ENCODE peak calls at places on chromosomes 13 and 19, in eight cellular contexts. B is stomach, F is heart right ventricle, H is Panc1, P is osteoblast, V is body of pancreas, E is transverse colon, O is HCT116. J is an unnamed sample. For H3K4me1, the result is how much of the 10 kb centered on the place peaks cover.

GRCh38 chr13:76025392-76025791 is 389.3 kb downstream of the LMO7 start:
- DNase-seq in H (no peak), F (no peak), P (no peak), O (no peak), E (no peak), V (no peak), B (no peak), J (no peak)

GRCh38 chr19:35793381-35794165 is 18.2 kb downstream of the ARHGAP33 start:
- DNase-seq in E (no peak), F (no peak), P (peak), O (no peak), V (no peak), H (no peak), B (peak), J (no peak)

GRCh38 chr19:55857149-55857548 is 20.8 kb downstream of the NLRP4 start:
- DNase-seq in F (no peak), V (no peak), E (no peak), O (no peak), B (no peak), H (no peak), P (no peak), J (no peak)

GRCh38 chr19:54206831-54207177 is 6.1 kb downstream of the RPS9 start:
- DNase-seq in F (no peak), V (no peak), B (no peak), P (no peak), E (no peak), O (no peak), H (no peak), J (no peak)

GRCh38 chr19:35167251-35168119 is 12.9 kb downstream of the FXYD5 start:
- DNase-seq in F (no peak), H (no peak), P (peak), V (no peak), O (no peak), B (no peak), E (no peak), J (no peak)

GRCh38 chr19:50705422-50706019 is 14.1 kb downstream of the SHANK1 start:
- DNase-seq in V (no peak), E (no peak), O (peak), P (peak), B (no peak), H (peak), F (no peak), J (no peak)

GRCh38 chr13:66518068-66518467 is 712.1 kb downstream of the PCDH9 start:
- DNase-seq in E (no peak), V (no peak), O (no peak), F (no peak), B (no peak), P (no peak), H (no peak), J (no peak)

GRCh38 chr13:40981361-40981760 is 37.8 kb downstream of the ELF1 start:
- DNase-seq in E (no peak), V (no peak), O (no peak), F (no peak), B (no peak), H (no peak), P (no peak), J (no peak)

GRCh38 chr13:79776538-79776937 is 295.6 kb downstream of the NDFIP2 start:
- DNase-seq in E (peak), V (no peak), H (no peak), F (no peak), B (no peak), P (no peak), O (no peak), J (no peak)

GRCh38 chr19:35774274-35775045 is 904 bp upstream of the ARHGAP33 start:
- DNase-seq in F (no peak), B (no peak), V (no peak), P (peak), E (no peak), O (no peak), H (no peak), J (no peak)

GRCh38 chr13:100674363-100674847 is at the start of gene TMTC4:
- DNase-seq in E (peak), P (no peak), H (no peak), B (no peak), O (no peak), V (no peak), F (no peak), J (no peak)

GRCh38 chr19:10823690-10824089 is 12.3 kb downstream of the TMED1 start:
- DNase-seq in V (no peak), O (no peak), P (no peak), H (no peak), B (no peak), F (no peak), E (no peak), J (no peak)

GRCh38 chr19:2233601-2234280 is 2.4 kb downstream of the PLEKHJ1 start:
- DNase-seq in B (no peak), V (no peak), P (no peak), E (no peak), F (no peak), O (no peak), H (no peak), J (no peak)
- H3K4me1 ChIP-seq in B (under half), V (under half), P (under half), E (under half), F (under half), O (under half), H (under half), J (under half)

DNA sequence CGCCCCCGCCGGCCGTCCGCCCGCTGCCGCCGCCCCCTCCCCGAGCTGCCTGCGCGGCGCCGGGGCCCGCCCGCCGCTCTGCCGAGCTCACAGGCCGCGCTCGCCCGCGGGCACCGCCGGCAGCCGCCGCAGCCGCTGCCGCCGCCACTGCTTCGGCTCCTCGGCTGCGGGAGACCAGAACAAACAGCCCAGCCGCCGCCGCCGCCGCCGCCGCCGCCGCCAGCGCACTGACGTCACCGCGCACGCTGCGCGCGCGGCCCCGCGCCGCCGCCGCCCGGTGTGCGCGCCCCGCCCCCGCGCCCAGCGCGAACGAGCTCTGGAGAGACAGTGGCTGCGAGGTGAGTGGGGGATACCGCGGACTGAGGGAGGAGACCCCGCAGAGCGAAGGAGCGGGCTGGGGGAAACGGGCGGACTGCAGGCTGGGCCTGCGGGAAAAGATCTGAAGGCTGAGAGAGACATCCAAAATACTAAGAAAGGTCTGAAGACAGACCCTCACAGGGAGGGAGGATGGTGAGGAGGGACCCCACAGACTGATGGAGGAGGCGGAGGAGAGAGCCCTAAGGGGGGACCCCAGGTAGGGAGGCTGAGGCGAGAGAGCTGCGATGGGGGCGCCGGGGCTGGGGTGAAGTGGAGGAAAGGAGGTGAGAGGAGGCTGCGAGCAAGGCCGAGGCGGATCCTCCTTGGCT is at the start of gene BRD4:
- DNase-seq in B (peak), P (peak), F (peak), O (no peak), H (no peak), V (peak), E (peak), J (peak)
- H3K4me3 ChIP-seq in B (peak), P (peak), F (peak), O (peak), H (peak), V (peak), E (peak), J (peak)

GRCh38 chr13:37657134-37657533 is 58.6 kb upstream of the POSTN start:
- DNase-seq in H (no peak), F (no peak), B (no peak), P (no peak), V (no peak), E (no peak), O (no peak), J (no peak)
- H3K4me1 ChIP-seq in H (under half), F (under half), B (under half), P (under half), V (under half), E (under half), O (under half), J (under half)

GRCh38 chr13:60642552-60642951 is 245.5 kb downstream of the TDRD3 start:
- DNase-seq in O (no peak), P (no peak), E (no peak), B (no peak), V (no peak), F (no peak), H (no peak), J (no peak)

GRCh38 chr13:60645552-60646138 is 248.6 kb downstream of the TDRD3 start:
- DNase-seq in F (no peak), V (no peak), P (no peak), B (no peak), H (no peak), O (no peak), E (no peak), J (no peak)

GRCh38 chr13:60646600-60646999 is 249.6 kb downstream of the TDRD3 start:
- DNase-seq in P (no peak), O (no peak), F (no peak), B (no peak), V (no peak), H (no peak), E (no peak), J (no peak)

DNA sequence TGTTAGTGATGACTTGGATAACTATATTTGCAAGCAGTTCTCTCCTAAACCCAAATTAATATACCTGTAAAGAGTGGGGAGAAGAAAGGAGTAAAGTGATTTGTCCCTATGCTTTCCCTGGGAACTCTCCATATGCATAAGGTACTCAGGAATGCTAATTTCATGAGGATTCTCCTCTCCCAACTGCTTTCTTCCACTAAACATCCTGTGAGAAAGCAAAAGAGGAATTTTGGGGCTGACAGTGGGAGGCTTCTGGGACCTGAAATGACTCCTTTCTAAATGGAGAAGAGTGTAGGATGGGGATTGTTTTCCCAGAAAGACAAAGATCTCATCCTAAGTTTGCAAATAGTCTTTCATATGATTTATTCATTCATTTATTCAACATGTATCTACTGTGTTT is 250.5 kb downstream of the TDRD3 start:
- DNase-seq in B (no peak), O (no peak), H (no peak), P (no peak), F (no peak), E (no peak), V (no peak), J (no peak)
- H3K4me3 ChIP-seq in B (no peak), O (no peak), H (no peak), P (no peak), F (no peak), E (no peak), V (no peak), J (no peak)

GRCh38 chr19:7455600-7456296 is 33.1 kb downstream of the PEX11G start:
- DNase-seq in B (no peak), O (no peak), P (no peak), V (no peak), F (no peak), E (no peak), H (no peak), J (no peak)
- H3K4me1 ChIP-seq in B (under half), O (under half), P (under half), V (under half), F (under half), E (under half), H (under half), J (under half)

GRCh38 chr19:911197-912033 is 1.6 kb downstream of the R3HDM4 start:
- DNase-seq in E (no peak), B (no peak), V (no peak), F (no peak), P (peak), O (no peak), H (no peak), J (no peak)
- H3K4me3 ChIP-seq in E (no peak), B (peak), V (no peak), F (no peak), P (peak), O (peak), H (peak), J (no peak)

GRCh38 chr19:29610213-29610573 is 4.1 kb downstream of the POP4 start:
- DNase-seq in B (no peak), H (no peak), V (no peak), P (peak), O (no peak), F (no peak), E (no peak), J (no peak)
- H3K4me1 ChIP-seq in B (under half), H (under half), V (under half), P (under half), O (under half), F (under half), E (under half), J (under half)

J was measured in lung.